ENCODE peak calls at places on chromosomes 5 and 9, in six cellular contexts. S is H9, W is neuronal stem cell, F is IMR-90, R is mesenchymal stem cell, E is H1. N is an unnamed sample. For H3K9me3, the result is how much of the 10 kb centered on the place peaks cover.

GRCh38 chr9:136178773-136179075 is 26.2 kb downstream of the LHX3 start:
- DNase-seq in S (no peak), R (no peak), E (peak), F (no peak), W (no peak), N (no peak)

GRCh38 chr9:32928912-32929311 is 72.5 kb downstream of the APTX start:
- DNase-seq in E (no peak), W (no peak), S (no peak), R (no peak), F (no peak), N (peak)

GRCh38 chr5:102651466-102651865 is 103.6 kb upstream of the PAM start:
- DNase-seq in E (no peak), R (no peak), S (no peak), F (no peak), W (no peak), N (peak)

GRCh38 chr9:16046713-16047112 is 493.9 kb downstream of the CCDC171 start:
- DNase-seq in F (peak), E (no peak), R (no peak), S (no peak), W (no peak), N (no peak)

GRCh38 chr5:147408980-147409379 is 100.9 kb downstream of the DPYSL3 start:
- DNase-seq in R (no peak), F (peak), S (no peak), E (no peak), W (no peak), N (no peak)

GRCh38 chr9:32550046-32550608 is 2.0 kb upstream of the SMIM27 start:
- DNase-seq in S (no peak), F (peak), R (peak), W (peak), E (no peak), N (no peak)

GRCh38 chr5:60510049-60510448 is 189.9 kb downstream of the DEPDC1B start:
- DNase-seq in S (no peak), R (no peak), W (no peak), E (no peak), F (no peak), N (no peak)

GRCh38 chr5:96149546-96149945 is 187.9 kb upstream of the ELL2 start:
- DNase-seq in W (no peak), E (no peak), S (no peak), F (peak), R (peak), N (peak)

GRCh38 chr5:95631265-95631957 is 11.5 kb downstream of the GPR150 start:
- DNase-seq in R (peak), F (peak), W (no peak), S (no peak), E (no peak), N (no peak)

GRCh38 chr5:154487541-154487940 is 9.5 kb upstream of the HAND1 start:
- DNase-seq in R (no peak), F (no peak), W (no peak), E (no peak), S (peak), N (no peak)

GRCh38 chr5:157714036-157714435 is 17.2 kb upstream of the THG1L start:
- DNase-seq in S (no peak), F (peak), E (no peak), W (no peak), R (peak), N (no peak)

GRCh38 chr5:137896560-137896959 is 7.3 kb downstream of the PKD2L2 start:
- DNase-seq in R (no peak), S (no peak), F (no peak), E (no peak), W (no peak), N (no peak)

GRCh38 chr5:72138943-72139467 is 31.7 kb downstream of the MAP1B start:
- DNase-seq in F (peak), R (peak), S (no peak), E (no peak), W (no peak), N (no peak)

GRCh38 chr9:636931-637591 is 204.4 kb upstream of the DMRT1 start:
- DNase-seq in E (no peak), R (no peak), S (no peak), F (peak), W (no peak), N (no peak)
- H3K4ac ChIP-seq in E (no peak), R (no peak), S (no peak), F (no peak), W (no peak), N (no peak)

GRCh38 chr9:132994410-132995120 is 16.1 kb downstream of the GFI1B start:
- DNase-seq in S (no peak), F (peak), W (no peak), E (no peak), R (peak), N (no peak)
- H3K9ac ChIP-seq in S (no peak), F (no peak), W (no peak), E (no peak), R (no peak), N (no peak)

DNA sequence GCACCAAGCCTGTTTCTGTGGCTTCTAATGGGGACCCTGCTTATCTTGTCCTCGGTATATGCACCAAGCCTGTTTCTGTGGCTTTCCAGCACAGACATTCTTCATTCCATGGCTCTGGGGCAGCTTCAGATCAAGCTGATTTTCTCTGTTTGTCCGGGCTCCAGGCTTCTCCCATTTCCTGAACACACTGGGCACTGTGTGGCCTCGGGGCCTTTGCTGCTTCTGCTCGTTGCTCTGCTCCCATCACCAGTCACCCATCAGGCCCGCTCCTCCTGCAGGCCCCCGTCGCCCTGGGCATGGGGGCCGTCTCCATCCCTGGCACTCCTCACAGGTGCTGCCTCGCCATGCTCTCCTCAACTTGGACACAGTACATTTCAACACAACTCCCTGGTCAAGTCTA is 30.6 kb downstream of the ZNF354A start:
- DNase-seq in E (no peak), W (no peak), F (no peak), R (no peak), S (no peak), N (no peak)
- H3K9me3 ChIP-seq in E (under half), W (under half), F (under half), R (under half), S (under half), N (under half)

GRCh38 chr5:124604419-124604818 is 142.0 kb downstream of the ZNF608 start:
- DNase-seq in E (no peak), S (no peak), R (no peak), W (no peak), F (no peak), N (no peak)
- H3K4ac ChIP-seq in E (no peak), S (no peak), R (no peak), W (no peak), F (no peak), N (no peak)

GRCh38 chr5:122885038-122885517 is 39.7 kb downstream of the SNX24 start:
- DNase-seq in W (no peak), S (no peak), E (no peak), F (no peak), R (no peak), N (no peak)
- H3K9ac ChIP-seq in W (no peak), S (no peak), E (no peak), F (no peak), R (no peak), N (no peak)

GRCh38 chr5:151362970-151363369 is 15.6 kb upstream of the SLC36A2 start:
- DNase-seq in R (no peak), E (no peak), S (no peak), W (no peak), F (no peak), N (no peak)
- H3K9me3 ChIP-seq in R (under half), E (under half), S (under half), W (under half), F (under half), N (under half)

GRCh38 chr5:35160486-35161116 is 69.7 kb downstream of the PRLR start:
- DNase-seq in F (no peak), S (no peak), W (no peak), R (no peak), E (no peak), N (no peak)

GRCh38 chr5:35162848-35163770 is 67.2 kb downstream of the PRLR start:
- DNase-seq in R (no peak), E (no peak), W (no peak), F (no peak), S (no peak), N (no peak)

GRCh38 chr5:35161637-35162248 is 68.5 kb downstream of the PRLR start:
- DNase-seq in F (no peak), E (no peak), R (no peak), W (no peak), S (no peak), N (no peak)

GRCh38 chr5:35158627-35159369 is 71.5 kb downstream of the PRLR start:
- DNase-seq in E (no peak), F (no peak), R (peak), W (no peak), S (no peak), N (no peak)

DNA sequence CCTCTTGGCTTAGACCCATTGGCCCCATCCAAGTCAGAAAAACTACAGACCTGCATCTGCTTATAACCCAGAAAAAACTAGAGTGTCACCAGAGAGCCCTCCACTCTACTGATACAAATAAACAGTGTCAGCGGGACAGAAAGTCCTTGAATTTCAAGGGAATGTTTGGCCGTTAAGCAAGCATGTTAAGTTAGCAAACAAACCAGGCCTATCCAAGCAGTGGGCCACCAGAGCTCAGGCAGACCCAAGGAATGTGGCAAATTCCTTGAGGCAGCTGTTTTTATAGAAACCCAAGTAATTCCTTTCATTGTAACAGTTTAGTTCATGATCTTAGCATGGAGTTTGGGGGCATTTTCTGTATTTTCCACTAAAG is 70.9 kb downstream of the PRLR start:
- DNase-seq in F (peak), R (peak), E (no peak), S (peak), W (no peak), N (no peak)
- H3K4ac ChIP-seq in F (no peak), R (no peak), E (no peak), S (no peak), W (no peak), N (no peak)

GRCh38 chr9:98808411-98808815 is 943 bp downstream of the GALNT12 start:
- DNase-seq in S (no peak), W (no peak), R (no peak), F (no peak), E (peak), N (no peak)
- H3K9ac ChIP-seq in S (no peak), W (peak), R (peak), F (peak), E (no peak), N (no peak)

GRCh38 chr5:17803976-17804375 is 169.7 kb downstream of the TAF11L14 start:
- DNase-seq in F (no peak), E (no peak), S (no peak), W (no peak), R (no peak), N (no peak)

GRCh38 chr5:17802256-17802655 is 168.0 kb downstream of the TAF11L14 start:
- DNase-seq in E (no peak), R (no peak), W (peak), S (peak), F (no peak), N (no peak)

GRCh38 chr5:17796757-17797398 is 162.6 kb downstream of the TAF11L14 start:
- DNase-seq in S (no peak), E (no peak), F (no peak), R (no peak), W (no peak), N (no peak)

GRCh38 chr5:17794829-17795228 is 160.6 kb downstream of the TAF11L14 start:
- DNase-seq in S (no peak), E (no peak), W (no peak), F (no peak), R (no peak), N (no peak)

DNA sequence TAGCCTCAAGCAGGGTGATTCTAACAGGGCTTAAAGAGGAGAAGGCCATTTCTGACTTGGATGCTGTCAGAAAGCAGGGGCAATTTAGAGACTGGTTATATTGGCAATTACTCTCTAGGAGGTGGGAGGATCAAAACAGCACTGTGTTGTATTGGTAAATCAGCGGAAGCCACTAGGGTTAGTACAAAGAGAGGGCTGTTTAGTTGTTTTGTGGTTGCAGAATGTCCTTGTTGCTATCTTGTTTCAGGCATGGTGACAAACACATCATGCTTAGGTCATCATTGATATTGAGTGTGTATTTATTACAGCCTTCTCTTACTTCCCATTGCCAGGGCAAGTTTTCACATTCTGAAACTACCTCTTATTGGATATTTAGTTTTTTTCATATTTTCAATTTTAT is 165.3 kb downstream of the TAF11L14 start:
- DNase-seq in R (no peak), E (no peak), S (no peak), F (no peak), W (no peak), N (no peak)
- H3K9me3 ChIP-seq in R (under half), E (under half), S (under half), F (under half), W (under half), N (under half)

N was measured in trophoblast cell.